ENCODE peak calls at places on chromosome 21, in nine cellular contexts. O is astrocyte of the spinal cord; K is fibroblast of pulmonary artery; I is fibroblast of mammary gland; X is mammary epithelial cell; R is osteocyte; J is GM13977; B is CD8-positive, alpha-beta T cell; C is fibroblast of villous mesenchyme. A is an unnamed sample.

GRCh38 chr21:43740497-43741156 is 21.7 kb downstream of the PDXK start:
- DNase-seq in O (peak; percentile 17), J (no peak), I (peak; percentile 45), C (peak; percentile 36), B (no peak), X (no peak), K (peak; percentile 72), R (no peak), A (peak; percentile 30)

GRCh38 chr21:25977068-25977611 is 193.4 kb downstream of the APP start:
- DNase-seq in K (no peak), J (no peak), O (no peak), X (no peak), I (no peak), B (no peak), R (no peak), C (no peak), A (no peak)

GRCh38 chr21:16773206-16773605 is 739.6 kb upstream of the CXADR start:
- DNase-seq in X (no peak), I (no peak), C (peak; percentile 25), R (no peak), K (peak; percentile 45), O (no peak), J (no peak), B (no peak), A (peak; percentile 14)

GRCh38 chr21:27190601-27191000 is 223.7 kb upstream of the ADAMTS5 start:
- DNase-seq in J (no peak), I (peak; percentile 55), R (no peak), K (no peak), C (peak; percentile 31), B (no peak), O (peak; percentile 82), X (peak; percentile 75), A (peak; percentile 33)

GRCh38 chr21:17819878-17820232 is 699 bp upstream of the C21orf91 start:
- DNase-seq in J (peak; percentile 75), R (no peak), O (no peak), K (no peak), I (no peak), X (no peak), C (no peak), B (no peak), A (no peak)

GRCh38 chr21:46468110-46468774 is 9.6 kb downstream of the DIP2A start:
- DNase-seq in O (no peak), K (no peak), J (no peak), B (no peak), I (no peak), X (no peak), R (no peak), C (no peak), A (no peak)

GRCh38 chr21:35428489-35428888 is 379.4 kb upstream of the RUNX1 start:
- DNase-seq in I (peak; percentile 61), K (peak; percentile 55), X (no peak), B (peak; percentile 1), J (no peak), C (peak; percentile 33), R (no peak), O (peak; percentile 50), A (no peak)

GRCh38 chr21:17264182-17264581 is 248.7 kb upstream of the CXADR start:
- DNase-seq in X (no peak), C (no peak), R (no peak), J (no peak), K (no peak), B (no peak), I (no peak), O (no peak), A (no peak)

GRCh38 chr21:26072891-26073615 is 97.5 kb downstream of the APP start:
- DNase-seq in B (no peak), J (no peak), R (no peak), K (peak; percentile 26), C (peak; percentile 56), X (peak; percentile 12), I (peak; percentile 57), O (peak; percentile 83), A (peak; percentile 71)

GRCh38 chr21:18764720-18765119 is 361.1 kb upstream of the TMPRSS15 start:
- DNase-seq in R (no peak), J (no peak), B (no peak), K (no peak), I (no peak), X (no peak), C (no peak), O (no peak), A (no peak)

GRCh38 chr21:35861656-35862055 is 198.7 kb downstream of the SETD4 start:
- DNase-seq in X (no peak), O (no peak), J (no peak), B (no peak), K (no peak), C (peak; percentile 24), I (peak; percentile 75), R (no peak), A (peak; percentile 59)

GRCh38 chr21:21101911-21102310 is 103.7 kb downstream of the NCAM2 start:
- DNase-seq in C (peak; percentile 27), K (peak; percentile 52), X (no peak), R (no peak), B (no peak), I (peak; percentile 49), J (no peak), O (peak; percentile 67), A (peak; percentile 48)

GRCh38 chr21:18545908-18546307 is 142.3 kb upstream of the TMPRSS15 start:
- DNase-seq in J (no peak), B (no peak), K (peak; percentile 10), I (peak; percentile 0), O (peak; percentile 85), C (no peak), X (no peak), R (no peak), A (no peak)

GRCh38 chr21:14448784-14449183 is 65.8 kb upstream of the HSPA13 start:
- DNase-seq in K (no peak), J (no peak), O (no peak), X (no peak), I (no peak), B (no peak), R (no peak), C (no peak), A (no peak)

GRCh38 chr21:27043377-27043776 is 76.5 kb upstream of the ADAMTS5 start:
- DNase-seq in R (no peak), C (no peak), X (no peak), I (no peak), B (no peak), K (no peak), O (no peak), J (no peak), A (no peak)

GRCh38 chr21:35475768-35476167 is 426.7 kb upstream of the RUNX1 start:
- DNase-seq in K (peak; percentile 84), J (no peak), R (no peak), X (no peak), B (no peak), C (peak; percentile 93), O (peak; percentile 44), I (peak; percentile 62), A (no peak)

GRCh38 chr21:18970416-18970815 is 566.8 kb upstream of the TMPRSS15 start:
- DNase-seq in K (no peak), I (no peak), B (no peak), J (no peak), O (no peak), R (no peak), C (no peak), X (no peak), A (no peak)

GRCh38 chr21:46483300-46484295 is 24.9 kb downstream of the DIP2A start:
- DNase-seq in C (no peak), R (no peak), K (no peak), X (no peak), B (peak; percentile 12), I (no peak), O (no peak), J (no peak), A (no peak)

DNA sequence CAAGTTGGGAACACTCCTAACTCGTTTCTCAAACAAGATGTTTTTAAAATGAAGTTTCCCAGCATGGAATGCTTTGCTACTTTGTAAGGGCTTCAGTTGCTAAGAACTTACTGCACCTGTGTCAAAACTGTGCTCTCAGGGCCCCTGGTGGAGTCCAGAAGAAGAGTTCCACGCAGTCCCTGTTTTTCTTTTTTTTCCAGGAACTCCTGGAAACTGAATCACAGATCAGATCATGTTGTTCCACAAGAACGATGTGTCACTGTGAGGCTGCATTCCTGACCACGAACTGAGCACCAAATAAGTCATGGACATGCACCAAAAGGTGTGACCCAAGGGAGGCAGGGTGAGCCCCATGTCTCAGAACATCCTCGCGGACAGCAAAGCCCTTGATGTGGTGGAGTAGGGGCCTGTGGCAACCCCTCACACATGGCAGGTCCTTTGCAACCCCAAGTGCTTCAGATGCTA is 257.2 kb downstream of the KCNJ6 start:
- DNase-seq in K (peak; percentile 77), X (peak; percentile 87), R (no peak), C (peak; percentile 68), I (peak; percentile 86), B (no peak), O (peak; percentile 64), J (no peak), A (peak; percentile 87)
- TF ChIP-seq CTCF in K (peak; percentile 40), X (peak; percentile 65), R (peak; percentile 52), C (peak; percentile 24), I (peak; percentile 45), B (no peak), O (peak; percentile 22), J (no peak), A (peak; percentile 56)

DNA sequence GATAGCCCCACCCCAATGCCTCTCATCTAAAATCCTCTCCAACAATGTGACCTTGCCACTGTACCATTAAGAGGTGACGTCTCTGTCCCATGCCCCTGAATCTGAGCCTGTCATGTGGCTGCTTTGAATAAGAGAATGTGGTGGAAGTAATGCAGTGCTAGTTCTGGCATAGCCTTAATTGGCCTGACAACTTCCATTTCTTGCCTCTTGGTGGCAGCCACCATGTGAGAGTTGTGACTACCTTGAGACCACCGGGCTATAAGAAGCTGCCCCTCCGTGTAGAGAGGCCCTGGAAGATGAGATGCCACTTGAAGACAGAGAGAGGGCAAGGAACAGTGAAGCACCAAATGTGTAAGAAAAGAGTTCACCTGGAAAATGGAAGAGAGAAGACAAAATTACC is 95.4 kb downstream of the POFUT2 start:
- DNase-seq in X (no peak), R (no peak), K (no peak), O (no peak), I (no peak), J (no peak), B (no peak), C (no peak), A (no peak)
- TF ChIP-seq CTCF in X (no peak), R (no peak), K (no peak), O (no peak), I (no peak), J (no peak), B (no peak), C (no peak), A (peak; percentile 26)

DNA sequence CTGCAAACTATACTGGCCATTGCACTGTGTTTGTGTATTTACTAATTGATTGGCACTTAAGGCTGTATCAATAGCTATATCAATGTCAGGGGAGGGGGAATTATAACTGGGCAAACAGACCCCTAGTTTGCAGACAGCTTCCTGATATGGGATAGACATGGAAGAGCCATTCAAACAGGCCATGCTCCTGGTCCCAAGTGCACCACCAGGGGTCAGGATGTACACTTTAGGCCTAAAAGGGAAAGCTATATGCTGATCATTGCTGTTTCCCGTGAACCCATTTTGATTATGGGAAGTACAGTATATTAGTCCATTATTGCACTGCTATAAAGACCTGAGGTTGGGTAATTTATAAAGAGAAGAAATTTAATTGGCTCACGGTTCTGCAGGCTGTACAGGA is 125.0 kb upstream of the BACE2 start:
- DNase-seq in I (no peak), X (no peak), J (no peak), C (no peak), B (no peak), O (no peak), K (no peak), R (no peak), A (no peak)
- TF ChIP-seq CTCF in I (no peak), X (peak; percentile 30), J (no peak), C (no peak), B (no peak), O (no peak), K (no peak), R (no peak), A (peak; percentile 58)

GRCh38 chr21:15679630-15680029 is 50.2 kb upstream of the USP25 start:
- DNase-seq in R (no peak), I (no peak), K (no peak), X (no peak), B (no peak), O (no peak), C (no peak), J (no peak), A (no peak)
- TF ChIP-seq CTCF in R (no peak), I (no peak), K (no peak), X (no peak), B (no peak), O (no peak), C (no peak), J (no peak), A (no peak)

A was measured in HFFc6.